ENCODE peak calls at places on chromosomes 2 and 18, in seven cellular contexts. P is GF-D8, R is 8988T, C is M059J, E is NCI-H2107, M is HT1080, D is cardiac muscle cell. Q is an unnamed sample.

GRCh38 chr2:30272761-30273573 is 41.6 kb downstream of the LBH start:
- DNase-seq in R (no peak), C (peak), D (no peak), E (no peak), P (no peak), M (peak), Q (peak)

GRCh38 chr2:74688881-74689280 is 34.8 kb downstream of the SEMA4F start:
- DNase-seq in C (no peak), D (no peak), P (no peak), E (no peak), R (no peak), M (no peak), Q (no peak)

GRCh38 chr2:236607471-236608307 is 38.1 kb downstream of the ACKR3 start:
- DNase-seq in R (no peak), M (peak), C (peak), P (no peak), D (no peak), E (no peak), Q (peak)

GRCh38 chr2:218387369-218388194 is 5.5 kb downstream of the SLC11A1 start:
- DNase-seq in R (no peak), E (peak), C (no peak), P (no peak), D (peak), M (no peak), Q (peak)

GRCh38 chr2:10814571-10815331 is 2.2 kb upstream of the PDIA6 start:
- DNase-seq in C (no peak), D (no peak), M (no peak), E (no peak), R (no peak), P (no peak), Q (peak)

GRCh38 chr2:191343796-191344338 is 98.7 kb downstream of the MYO1B start:
- DNase-seq in D (no peak), C (no peak), P (no peak), R (no peak), M (no peak), E (no peak), Q (no peak)

GRCh38 chr2:174858745-174859144 is 94.5 kb upstream of the CHRNA1 start:
- DNase-seq in P (no peak), R (no peak), E (no peak), M (no peak), D (no peak), C (no peak), Q (no peak)

GRCh38 chr18:63237911-63238710 is 81.5 kb downstream of the BCL2 start:
- DNase-seq in M (peak), E (no peak), C (peak), P (no peak), R (peak), D (peak), Q (peak)

GRCh38 chr2:3637692-3638455 is 20.1 kb upstream of the ALLC start:
- DNase-seq in D (no peak), P (no peak), E (no peak), M (no peak), R (no peak), C (no peak), Q (no peak)

GRCh38 chr2:73516033-73516432 is 126.2 kb downstream of the NAT8 start:
- DNase-seq in R (no peak), C (peak), D (no peak), M (peak), E (no peak), P (no peak), Q (no peak)

GRCh38 chr2:206915136-206915535 is 24.2 kb upstream of the CPO start:
- DNase-seq in E (no peak), P (no peak), C (peak), R (peak), M (peak), D (no peak), Q (peak)

GRCh38 chr2:138779451-138780440 is at the start of gene NXPH2:
- DNase-seq in E (no peak), D (peak), P (no peak), R (no peak), M (no peak), C (peak), Q (peak)

GRCh38 chr18:21264651-21265050 is 22.6 kb downstream of the GREB1L start:
- DNase-seq in D (peak), P (no peak), M (no peak), R (no peak), E (no peak), C (peak), Q (peak)

GRCh38 chr2:218988164-218988563 is 3.2 kb upstream of the FEV start:
- DNase-seq in M (no peak), E (no peak), C (no peak), D (no peak), P (no peak), R (peak), Q (no peak)

GRCh38 chr2:223180463-223180862 is 128.5 kb downstream of the KCNE4 start:
- DNase-seq in M (no peak), R (no peak), E (no peak), C (peak), D (no peak), P (no peak), Q (peak)

GRCh38 chr2:232498452-232498851 is 10.8 kb upstream of the ECEL1 start:
- DNase-seq in M (no peak), C (no peak), R (no peak), P (no peak), E (no peak), D (no peak), Q (no peak)

GRCh38 chr2:86416126-86416525 is 25.0 kb upstream of the KDM3A start:
- DNase-seq in P (peak), E (no peak), C (no peak), M (no peak), D (no peak), R (no peak), Q (no peak)

GRCh38 chr18:11258014-11258413 is 108.6 kb upstream of the PIEZO2 start:
- DNase-seq in D (no peak), E (no peak), R (no peak), P (no peak), M (no peak), C (no peak), Q (peak)

GRCh38 chr2:118012778-118013177 is 1.1 kb downstream of the CCDC93 start:
- DNase-seq in P (no peak), D (no peak), M (no peak), R (no peak), E (no peak), C (peak), Q (peak)

GRCh38 chr18:77650799-77651385 is 401.2 kb downstream of the GALR1 start:
- DNase-seq in D (peak), R (peak), P (no peak), E (peak), C (peak), M (peak), Q (no peak)

GRCh38 chr2:239593965-239594771 is 193.3 kb upstream of the HDAC4 start:
- DNase-seq in M (no peak), R (no peak), C (no peak), D (no peak), E (no peak), P (no peak), Q (no peak)

GRCh38 chr2:118830886-118831285 is 16.6 kb downstream of the EN1 start:
- DNase-seq in D (no peak), P (no peak), E (no peak), R (no peak), M (no peak), C (no peak), Q (no peak)

GRCh38 chr18:75531212-75531850 is 103.8 kb upstream of the SMIM21 start:
- DNase-seq in E (no peak), D (no peak), P (no peak), C (no peak), R (no peak), M (no peak), Q (no peak)

GRCh38 chr18:79749251-79750191 is 48.2 kb upstream of the KCNG2 start:
- DNase-seq in E (no peak), P (no peak), C (no peak), M (no peak), D (no peak), R (no peak), Q (no peak)

GRCh38 chr18:58700209-58700608 is 28.9 kb downstream of the MALT1 start:
- DNase-seq in M (no peak), E (no peak), D (no peak), C (no peak), P (no peak), R (no peak), Q (no peak)

GRCh38 chr2:14352067-14352466 is 280.4 kb upstream of the LRATD1 start:
- DNase-seq in R (no peak), C (no peak), M (no peak), P (no peak), E (no peak), D (no peak), Q (no peak)

GRCh38 chr2:239846789-239847676 is 178.1 kb downstream of the NDUFA10 start:
- DNase-seq in E (no peak), C (no peak), D (no peak), M (no peak), R (no peak), P (no peak), Q (no peak)

GRCh38 chr18:72013512-72013911 is 530.6 kb downstream of the CBLN2 start:
- DNase-seq in M (peak), C (no peak), E (no peak), P (no peak), R (no peak), D (no peak), Q (no peak)

GRCh38 chr2:53312721-53313120 is 454.9 kb upstream of the CHAC2 start:
- DNase-seq in R (no peak), P (no peak), M (no peak), E (no peak), D (no peak), C (no peak), Q (no peak)

GRCh38 chr2:1503471-1504310 is 90.4 kb downstream of the TPO start:
- DNase-seq in R (no peak), E (no peak), C (no peak), P (no peak), M (no peak), D (no peak), Q (no peak)

GRCh38 chr18:7545734-7546133 is 21.4 kb upstream of the PTPRM start:
- DNase-seq in M (no peak), P (no peak), C (no peak), R (no peak), D (no peak), E (no peak), Q (peak)

GRCh38 chr18:68660355-68661183 is 54.3 kb downstream of the TMX3 start:
- DNase-seq in R (no peak), C (peak), E (no peak), D (peak), P (peak), M (peak), Q (peak)

GRCh38 chr2:156435725-156436476 is at the start of gene GPD2:
- DNase-seq in P (peak), M (peak), R (peak), D (peak), E (peak), C (peak), Q (peak)

GRCh38 chr2:113716291-113716690 is 40.2 kb downstream of the SLC35F5 start:
- DNase-seq in M (no peak), C (peak), R (no peak), P (no peak), E (no peak), D (no peak), Q (peak)

GRCh38 chr18:76662621-76663020 is 159.7 kb upstream of the ZNF236 start:
- DNase-seq in R (no peak), E (no peak), D (no peak), C (no peak), P (no peak), M (no peak), Q (no peak)

Q was measured in adipocyte.